ENCODE peak calls at places on chromosomes 7 and 10, in eight cellular contexts. R is epithelial cell of esophagus; P is T follicular helper cell; Y is mucosa of gallbladder; L is SJSA1; N is iris pigment epithelial cell; Z is left lobe of liver; U is stimulated activated CD4-positive, alpha-beta T cell treated with anti-CD3 and anti-CD28 coated beads, Interleukin-1b, Interleukin-23, amount 100 ng/mL, for 48 hours. X is an unnamed sample.

GRCh38 chr10:120738658-120739057 is 112.5 kb upstream of the WDR11 start:
- DNase-seq in U (no peak), R (peak), P (no peak), Y (no peak), L (no peak), N (no peak), Z (no peak), X (no peak)

GRCh38 chr7:25707733-25708132 is 444.3 kb upstream of the NFE2L3 start:
- DNase-seq in P (no peak), Z (no peak), N (no peak), Y (no peak), U (no peak), L (no peak), R (no peak), X (no peak)

GRCh38 chr7:117385340-117386124 is 41.8 kb downstream of the ASZ1 start:
- DNase-seq in P (no peak), Z (no peak), Y (no peak), L (no peak), U (no peak), R (peak), N (peak), X (peak)

GRCh38 chr7:36658603-36659516 is 65.4 kb downstream of the AOAH start:
- DNase-seq in R (peak), P (no peak), Z (no peak), L (peak), N (peak), Y (no peak), U (no peak), X (no peak)

GRCh38 chr7:25720427-25720826 is 431.6 kb upstream of the NFE2L3 start:
- DNase-seq in R (peak), U (no peak), P (no peak), Z (no peak), L (no peak), Y (no peak), N (no peak), X (no peak)

GRCh38 chr10:100709146-100709545 is 36.2 kb upstream of the PAX2 start:
- DNase-seq in P (no peak), N (no peak), R (no peak), U (no peak), L (no peak), Y (no peak), Z (no peak), X (no peak)

GRCh38 chr7:147915781-147916180 is 674.8 kb upstream of the C7orf33 start:
- DNase-seq in Z (no peak), N (no peak), L (no peak), P (no peak), R (no peak), Y (no peak), U (no peak), X (no peak)

GRCh38 chr7:130853503-130854279 is 119.7 kb upstream of the KLF14 start:
- DNase-seq in R (peak), U (no peak), N (peak), L (peak), P (no peak), Z (no peak), Y (no peak), X (peak)

GRCh38 chr10:35639651-35640311 is 2.3 kb downstream of the FZD8 start:
- DNase-seq in N (peak), P (no peak), U (no peak), Z (no peak), L (no peak), Y (peak), R (peak), X (no peak)

GRCh38 chr7:22443370-22444180 is 56.4 kb downstream of the STEAP1B start:
- DNase-seq in P (no peak), L (no peak), R (no peak), Y (peak), Z (no peak), N (peak), U (no peak), X (no peak)

GRCh38 chr7:42854521-42855118 is 57.2 kb downstream of the C7orf25 start:
- DNase-seq in U (no peak), R (no peak), Z (no peak), Y (no peak), P (no peak), L (no peak), N (peak), X (no peak)

GRCh38 chr7:20779041-20779440 is 7.6 kb downstream of the SP8 start:
- DNase-seq in L (no peak), Z (no peak), N (no peak), P (no peak), Y (no peak), R (no peak), U (no peak), X (no peak)

GRCh38 chr7:138882249-138882648 is 84.3 kb upstream of the ATP6V0A4 start:
- DNase-seq in N (no peak), P (no peak), L (no peak), U (no peak), Z (no peak), R (no peak), Y (no peak), X (no peak)

GRCh38 chr10:8052970-8053445 is 1.5 kb upstream of the GATA3 start:
- DNase-seq in L (no peak), P (no peak), N (no peak), U (no peak), R (no peak), Z (no peak), Y (no peak), X (no peak)

GRCh38 chr10:7436490-7437100 is 25.8 kb upstream of the SFMBT2 start:
- DNase-seq in N (no peak), Z (no peak), Y (no peak), R (no peak), L (no peak), U (no peak), P (no peak), X (no peak)

GRCh38 chr10:36026081-36026480 is 384.0 kb upstream of the FZD8 start:
- DNase-seq in Z (no peak), N (no peak), Y (no peak), R (peak), U (no peak), L (no peak), P (no peak), X (no peak)

GRCh38 chr10:70132098-70133029 is at the start of gene AIFM2:
- DNase-seq in Z (peak), Y (peak), L (peak), R (peak), U (peak), N (peak), P (peak), X (peak)

GRCh38 chr7:28407643-28408042 is 4.7 kb upstream of the CREB5 start:
- DNase-seq in U (no peak), N (peak), Y (no peak), R (peak), P (no peak), L (no peak), Z (no peak), X (no peak)

GRCh38 chr7:92595281-92595680 is 5.1 kb upstream of the FAM133B start:
- DNase-seq in Z (no peak), U (no peak), Y (no peak), N (no peak), R (peak), L (no peak), P (no peak), X (peak)